ENCODE peak calls at places on chromosomes 13 and 19, in five cellular contexts. O is body of pancreas, V is uterus, X is IMR-90, U is thyroid gland. I is an unnamed sample. For H3K4me1, the result is how much of the 10 kb centered on the place peaks cover.

GRCh38 chr13:25095862-25096453 is at the start of gene PABPC3:
- DNase-seq in V (no peak), U (peak), X (no peak), O (no peak), I (no peak)

GRCh38 chr19:13411899-13412298 is 94.4 kb downstream of the CACNA1A start:
- DNase-seq in V (no peak), O (no peak), U (no peak), X (no peak), I (no peak)

GRCh38 chr19:54431255-54431838 is 16.1 kb downstream of the TTYH1 start:
- DNase-seq in X (peak), U (peak), V (no peak), O (peak), I (no peak)

GRCh38 chr13:49954674-49955455 is 18.7 kb upstream of the SPRYD7 start:
- DNase-seq in X (peak), O (no peak), U (no peak), V (no peak), I (no peak)

GRCh38 chr19:10306327-10306726 is 3.3 kb downstream of the ZGLP1 start:
- DNase-seq in V (no peak), O (no peak), X (no peak), U (no peak), I (no peak)

GRCh38 chr19:16200776-16201391 is 3.2 kb downstream of the AP1M1 start:
- DNase-seq in U (no peak), X (no peak), V (no peak), O (no peak), I (no peak)

GRCh38 chr13:93620366-93620765 is 393.8 kb downstream of the GPC6 start:
- DNase-seq in U (no peak), O (no peak), V (no peak), X (no peak), I (no peak)

GRCh38 chr19:34228347-34228746 is 26.0 kb upstream of the GARRE1 start:
- DNase-seq in V (no peak), X (peak), U (no peak), O (no peak), I (no peak)

GRCh38 chr13:80276371-80277289 is 64.3 kb downstream of the SPRY2 start:
- DNase-seq in O (peak), X (peak), U (peak), V (no peak), I (no peak)

GRCh38 chr13:97125051-97125809 is 96.9 kb upstream of the MBNL2 start:
- DNase-seq in O (peak), V (peak), X (peak), U (peak), I (peak)

GRCh38 chr19:40253611-40254092 is 27.2 kb upstream of the CCNP start:
- DNase-seq in X (no peak), U (peak), V (no peak), O (no peak), I (no peak)

GRCh38 chr13:66114127-66114526 is 1116.0 kb downstream of the PCDH9 start:
- DNase-seq in X (peak), V (no peak), U (no peak), O (no peak), I (no peak)

GRCh38 chr13:30045916-30046704 is 195.7 kb upstream of the UBL3 start:
- DNase-seq in X (peak), U (no peak), O (peak), V (no peak), I (no peak)

GRCh38 chr13:113410472-113411201 is 42.7 kb downstream of the ADPRHL1 start:
- DNase-seq in V (no peak), O (no peak), X (peak), U (no peak), I (peak)

GRCh38 chr19:12993562-12993961 is 1.7 kb upstream of the NFIX start:
- DNase-seq in O (no peak), U (no peak), V (no peak), X (no peak), I (no peak)

GRCh38 chr19:14146789-14147216 is 10.4 kb upstream of the ASF1B start:
- DNase-seq in V (peak), O (peak), X (peak), U (no peak), I (no peak)

GRCh38 chr13:50421457-50422130 is 406.4 kb downstream of the KCNRG start:
- DNase-seq in U (no peak), X (peak), V (no peak), O (no peak), I (no peak)

GRCh38 chr19:41096353-41096752 is 8.1 kb downstream of the CYP2A13 start:
- DNase-seq in O (no peak), X (no peak), V (no peak), U (no peak), I (no peak)

GRCh38 chr13:41052441-41052840 is 8.9 kb upstream of the WBP4 start:
- DNase-seq in O (no peak), X (no peak), V (no peak), U (peak), I (peak)
- H3K4me1 ChIP-seq in O (half or more), X (under half), V (under half), U (half or more), I (half or more)

GRCh38 chr19:46601318-46602224 is at the start of gene CALM3:
- DNase-seq in X (no peak), O (peak), V (no peak), U (no peak), I (no peak)

GRCh38 chr19:46599716-46600392 is 1.3 kb upstream of the CALM3 start:
- DNase-seq in X (no peak), O (no peak), U (no peak), V (no peak), I (no peak)

GRCh38 chr19:46598372-46598917 is 2.7 kb upstream of the CALM3 start:
- DNase-seq in O (no peak), X (no peak), U (no peak), V (no peak), I (no peak)

GRCh38 chr19:46602392-46603194 is 1.5 kb downstream of the CALM3 start:
- DNase-seq in O (no peak), U (peak), V (no peak), X (no peak), I (no peak)

DNA sequence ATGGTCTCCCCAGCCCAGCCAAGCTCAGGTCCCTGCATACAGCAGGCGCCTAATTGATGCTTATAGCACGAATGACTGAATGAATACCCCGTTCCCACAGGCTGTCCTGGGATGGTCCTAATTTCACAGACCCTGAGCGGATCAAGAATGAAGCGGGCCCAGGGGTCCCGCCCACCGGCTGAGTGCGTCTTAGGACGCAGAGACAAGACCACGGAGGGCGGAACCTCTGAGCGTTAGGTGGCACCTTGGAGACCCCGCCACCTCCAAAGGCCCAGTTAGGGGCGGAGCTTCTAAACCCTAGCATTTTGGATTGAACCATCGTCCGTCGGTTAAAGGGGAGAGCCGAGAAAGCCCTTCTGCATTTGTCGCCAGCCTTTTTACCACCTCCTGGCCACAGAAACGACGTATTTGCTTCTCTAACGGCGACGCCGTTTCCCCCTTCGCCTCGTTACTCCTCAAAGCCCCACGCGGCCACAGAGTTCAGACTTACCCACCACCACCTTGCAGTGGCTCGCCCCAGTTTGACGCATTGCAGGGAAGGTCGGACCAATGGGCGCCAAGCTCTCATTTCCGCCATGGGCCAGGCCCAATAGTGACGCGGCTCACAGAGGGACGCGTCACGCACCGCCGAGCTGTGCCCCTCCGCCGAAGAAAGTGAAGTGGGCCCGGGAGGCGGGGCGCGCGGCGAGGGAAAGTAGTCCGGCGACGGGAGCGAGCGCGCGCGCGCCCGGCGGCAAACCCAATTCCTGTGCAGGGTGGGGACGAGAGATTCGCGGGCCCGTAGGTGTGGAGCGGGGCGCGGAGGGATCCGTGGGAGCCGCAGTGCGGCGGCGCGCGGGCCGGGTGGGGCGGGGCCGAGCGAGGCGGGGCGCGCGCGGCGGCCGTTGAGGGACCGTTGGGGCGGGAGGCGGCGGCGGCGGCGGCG is 475 bp upstream of the CALM3 start:
- DNase-seq in O (peak), U (peak), V (peak), X (peak), I (peak)
- TF ChIP-seq POLR2A in O (peak), U (peak), V (peak), X (peak), I (peak)

GRCh38 chr19:58516246-58516836 is 3.3 kb downstream of the ZBTB45 start:
- DNase-seq in X (no peak), U (no peak), O (no peak), V (no peak), I (no peak)
- H3K4me1 ChIP-seq in X (under half), U (under half), O (half or more), V (under half), I (under half)

GRCh38 chr19:2609389-2610116 is 92.9 kb downstream of the GNG7 start:
- DNase-seq in V (no peak), X (no peak), U (no peak), O (peak), I (no peak)

GRCh38 chr19:2608602-2608922 is 93.9 kb downstream of the GNG7 start:
- DNase-seq in X (no peak), U (no peak), V (no peak), O (no peak), I (no peak)

GRCh38 chr19:2604747-2605329 is 97.7 kb downstream of the GNG7 start:
- DNase-seq in O (no peak), V (no peak), U (no peak), X (no peak), I (no peak)

GRCh38 chr19:2610637-2611482 is 91.6 kb downstream of the GNG7 start:
- DNase-seq in O (peak), V (peak), U (peak), X (peak), I (peak)

GRCh38 chr19:2607712-2608601 is 94.5 kb downstream of the GNG7 start:
- DNase-seq in V (no peak), U (peak), X (no peak), O (no peak), I (no peak)
- TF ChIP-seq POLR2A in V (no peak), U (peak), X (no peak), O (no peak), I (no peak)

DNA sequence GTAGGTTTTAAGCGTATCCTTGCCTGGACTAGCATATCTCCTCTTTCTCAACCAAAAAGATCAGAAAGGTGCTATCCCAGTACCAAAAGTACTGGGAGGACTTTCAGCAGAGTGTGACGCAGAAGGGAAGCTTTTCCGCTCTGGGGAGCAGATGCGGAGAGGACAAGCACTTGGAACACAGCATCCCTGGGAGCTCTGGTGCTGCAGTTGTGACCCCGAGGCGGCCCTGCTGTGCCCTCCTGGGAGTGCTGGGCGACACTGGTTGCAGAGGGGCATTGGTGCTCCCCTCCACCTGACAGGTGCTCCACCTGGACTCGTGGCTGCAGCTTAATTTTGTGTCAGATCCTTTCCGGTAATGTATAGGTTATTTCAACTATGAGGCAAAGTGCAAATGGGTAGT is 3.4 kb downstream of the NAXD start:
- DNase-seq in U (no peak), X (no peak), V (no peak), O (no peak), I (no peak)
- H3K4me1 ChIP-seq in U (under half), X (under half), V (under half), O (under half), I (under half)

GRCh38 chr19:58354478-58355030 is 1.3 kb upstream of the A1BG start:
- DNase-seq in U (no peak), X (no peak), O (no peak), V (no peak), I (no peak)

GRCh38 chr19:58352760-58353671 is at the start of gene A1BG:
- DNase-seq in U (no peak), O (no peak), X (no peak), V (no peak), I (no peak)

GRCh38 chr19:58355215-58355796 is 2.0 kb upstream of the A1BG start:
- DNase-seq in V (no peak), U (no peak), O (no peak), X (no peak), I (no peak)

GRCh38 chr19:58351996-58352755 is 1.1 kb downstream of the A1BG start:
- DNase-seq in V (no peak), U (no peak), X (no peak), O (no peak), I (no peak)

DNA sequence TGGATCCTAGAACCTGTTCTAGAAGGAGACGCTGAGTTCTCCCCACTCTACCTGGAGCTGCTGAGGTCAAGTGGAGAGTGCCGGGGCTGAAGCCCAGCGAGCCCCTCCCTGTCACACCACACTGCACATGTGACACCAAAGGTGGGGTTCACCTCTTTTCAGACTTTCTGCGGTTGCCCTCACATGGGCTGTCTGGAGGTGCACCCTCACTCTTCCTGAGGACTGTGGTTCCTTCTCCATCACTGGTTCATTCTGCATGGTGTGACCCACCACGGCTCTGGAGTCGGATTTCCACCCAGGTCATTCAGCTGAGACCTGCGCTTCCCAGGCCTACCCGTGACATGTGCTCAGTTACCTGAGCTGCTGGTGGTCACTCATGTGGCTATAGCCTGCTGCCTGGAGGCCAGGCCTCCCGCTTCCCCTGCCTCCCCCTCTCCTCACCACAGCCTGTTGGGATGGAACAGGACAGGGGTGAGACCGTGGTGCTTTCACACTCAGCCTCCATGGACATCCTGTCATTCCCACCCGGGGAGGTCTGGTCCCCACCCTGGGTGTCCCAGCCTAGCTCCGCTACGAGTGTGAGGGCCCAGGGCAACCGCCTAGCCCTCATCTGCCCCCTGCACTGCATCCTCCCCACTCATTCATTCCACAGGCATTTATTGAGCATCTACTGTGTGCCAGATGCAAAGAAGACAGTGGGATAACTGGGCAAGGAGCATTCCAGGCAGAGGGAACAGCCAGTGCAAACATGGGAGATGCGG is 605 bp upstream of the A1BG start:
- DNase-seq in V (no peak), U (no peak), X (no peak), O (no peak), I (no peak)
- TF ChIP-seq POLR2A in V (no peak), U (no peak), X (no peak), O (no peak), I (no peak)

GRCh38 chr19:45547211-45547770 is 37.3 kb downstream of the OPA3 start:
- DNase-seq in O (no peak), V (no peak), X (no peak), U (no peak), I (no peak)

GRCh38 chr19:45539460-45539859 is 32.2 kb downstream of the VASP start:
- DNase-seq in X (no peak), O (no peak), U (peak), V (no peak), I (no peak)

GRCh38 chr19:45547965-45548609 is 36.5 kb downstream of the OPA3 start:
- DNase-seq in V (no peak), O (no peak), U (no peak), X (peak), I (no peak)

GRCh38 chr19:45542234-45542668 is 35.0 kb downstream of the VASP start:
- DNase-seq in O (no peak), X (no peak), U (no peak), V (no peak), I (no peak)
- H3K4me1 ChIP-seq in O (under half), X (under half), U (under half), V (under half), I (under half)

GRCh38 chr19:1409204-1410005 is 2.0 kb downstream of the DAZAP1 start:
- DNase-seq in O (no peak), U (no peak), V (no peak), X (no peak), I (no peak)
- TF ChIP-seq POLR2A in O (no peak), U (no peak), V (no peak), X (no peak), I (no peak)

GRCh38 chr19:35858311-35858710 is 1.6 kb downstream of the KIRREL2 start:
- DNase-seq in V (no peak), O (no peak), U (no peak), X (no peak), I (no peak)
- H3K4me1 ChIP-seq in V (under half), O (half or more), U (under half), X (under half), I (under half)